ENCODE peak calls at places on chromosomes 6 and 20, in five cellular contexts. V is astrocyte, U is cardiac fibroblast, N is choroid plexus epithelial cell, B is GM12865. H is an unnamed sample.

GRCh38 chr20:50569864-50570836 is 60.0 kb downstream of the PTPN1 start:
- DNase-seq in B (peak), N (peak), V (peak), U (peak), H (no peak)

GRCh38 chr6:51019785-51020184 is 201.1 kb downstream of the TFAP2B start:
- DNase-seq in V (no peak), B (no peak), N (no peak), U (no peak), H (no peak)

GRCh38 chr20:7302256-7302655 is 534.8 kb downstream of the BMP2 start:
- DNase-seq in U (no peak), N (no peak), B (no peak), V (no peak), H (no peak)

GRCh38 chr6:169885831-169886230 is 134.4 kb downstream of the ERMARD start:
- DNase-seq in U (no peak), B (no peak), N (no peak), V (no peak), H (no peak)

GRCh38 chr6:169831450-169832246 is 80.2 kb downstream of the ERMARD start:
- DNase-seq in U (peak), B (peak), N (peak), V (peak), H (peak)

GRCh38 chr20:61705909-61706308 is 359.8 kb downstream of the TAF4 start:
- DNase-seq in B (no peak), N (no peak), V (no peak), U (no peak), H (no peak)

GRCh38 chr6:37793067-37793466 is 26.5 kb upstream of the ZFAND3 start:
- DNase-seq in U (peak), N (no peak), V (no peak), B (no peak), H (no peak)

GRCh38 chr20:42483694-42484303 is 705.9 kb downstream of the PTPRT start:
- DNase-seq in N (no peak), V (no peak), U (no peak), B (peak), H (peak)

GRCh38 chr20:7728373-7728772 is 211.9 kb downstream of the HAO1 start:
- DNase-seq in V (peak), N (no peak), B (no peak), U (peak), H (no peak)

GRCh38 chr6:138004423-138005287 is 102.6 kb downstream of the PERP start:
- DNase-seq in N (peak), U (peak), V (no peak), B (peak), H (peak)

GRCh38 chr20:61437280-61438206 is 185.5 kb downstream of the CDH4 start:
- DNase-seq in B (no peak), V (peak), U (peak), N (peak), H (no peak)

GRCh38 chr6:118584906-118585305 is 36.8 kb downstream of the PLN start:
- DNase-seq in U (no peak), B (no peak), V (no peak), N (no peak), H (no peak)

GRCh38 chr6:73565767-73566485 is 45.1 kb upstream of the EEF1A1 start:
- DNase-seq in U (peak), B (no peak), V (peak), N (peak), H (no peak)

GRCh38 chr6:28953039-28953872 is 29.5 kb upstream of the TRIM27 start:
- DNase-seq in U (peak), N (peak), V (peak), B (peak), H (peak)

GRCh38 chr20:33664762-33665144 is 2.0 kb upstream of the ACTL10 start:
- DNase-seq in B (no peak), N (no peak), U (no peak), V (no peak), H (no peak)

GRCh38 chr20:1841554-1842140 is 53.6 kb upstream of the SIRPA start:
- DNase-seq in V (no peak), U (no peak), B (no peak), N (no peak), H (no peak)

GRCh38 chr20:47574616-47575401 is 73.1 kb downstream of the NCOA3 start:
- DNase-seq in N (peak), B (peak), U (peak), V (no peak), H (no peak)

GRCh38 chr6:166678426-166678825 is 51.4 kb upstream of the RPS6KA2 start:
- DNase-seq in B (no peak), U (peak), N (peak), V (peak), H (peak)

GRCh38 chr6:73394577-73395354 is at the start of gene DDX43:
- DNase-seq in N (peak), B (peak), U (peak), V (peak), H (no peak)

GRCh38 chr6:25971187-25971811 is 8.7 kb downstream of the TRIM38 start:
- DNase-seq in B (no peak), N (peak), V (peak), U (peak), H (peak)

DNA sequence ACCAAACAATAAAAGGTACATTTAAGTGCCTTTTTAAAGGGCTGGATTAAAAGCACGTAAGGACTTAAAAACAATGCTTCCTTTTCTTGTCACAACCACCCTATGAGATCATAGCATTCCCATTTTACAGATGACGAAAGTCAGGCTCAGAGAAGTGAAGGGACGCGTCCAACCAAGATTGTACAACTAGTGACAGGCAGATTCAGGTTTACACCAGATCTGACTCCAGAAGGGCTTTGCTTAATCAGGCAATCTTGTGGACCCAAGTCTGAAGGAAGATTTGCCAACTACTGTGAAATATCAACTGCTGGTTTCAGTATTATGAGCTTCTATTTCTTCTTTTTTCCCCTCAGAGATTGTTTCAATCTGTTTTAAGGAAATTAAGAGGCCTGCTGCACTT is 876 bp downstream of the ENPP4 start:
- DNase-seq in V (no peak), U (no peak), B (peak), N (no peak), H (no peak)
- H3K4me3 ChIP-seq in V (no peak), U (no peak), B (peak), N (no peak), H (peak)

DNA sequence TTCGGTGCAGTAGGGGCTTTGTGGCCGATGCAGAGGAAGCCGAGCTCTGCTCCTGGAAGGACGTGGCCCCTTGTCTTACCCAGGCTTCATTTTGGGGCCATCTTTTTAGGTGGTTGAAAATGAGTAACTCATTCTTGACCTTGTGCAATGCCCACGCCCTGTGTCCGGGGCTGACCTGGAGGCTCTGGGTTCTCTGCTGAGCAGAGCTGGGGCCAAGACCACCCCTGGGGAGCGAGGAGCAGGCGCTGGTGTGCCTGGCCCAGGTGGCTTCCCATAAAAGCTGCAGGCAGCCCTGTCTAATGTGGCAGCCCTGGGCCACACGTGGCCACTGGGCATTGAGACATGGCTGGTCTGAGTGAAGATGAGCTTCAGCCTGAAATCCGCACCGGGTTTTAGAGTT is 25.7 kb downstream of the NTSR1 start:
- DNase-seq in U (no peak), V (no peak), N (no peak), B (no peak), H (no peak)
- H3K4me3 ChIP-seq in U (no peak), V (no peak), N (no peak), B (no peak), H (no peak)

GRCh38 chr20:48733296-48733790 is 94.5 kb downstream of the PREX1 start:
- DNase-seq in U (peak), V (peak), N (peak), B (no peak), H (no peak)

GRCh38 chr20:48736231-48736630 is 91.6 kb downstream of the PREX1 start:
- DNase-seq in V (peak), U (no peak), B (no peak), N (no peak), H (no peak)

GRCh38 chr20:48734104-48734749 is 93.6 kb downstream of the PREX1 start:
- DNase-seq in B (no peak), N (no peak), V (no peak), U (no peak), H (no peak)

GRCh38 chr20:48736636-48737035 is 91.2 kb downstream of the PREX1 start:
- DNase-seq in N (no peak), U (no peak), V (no peak), B (no peak), H (no peak)

DNA sequence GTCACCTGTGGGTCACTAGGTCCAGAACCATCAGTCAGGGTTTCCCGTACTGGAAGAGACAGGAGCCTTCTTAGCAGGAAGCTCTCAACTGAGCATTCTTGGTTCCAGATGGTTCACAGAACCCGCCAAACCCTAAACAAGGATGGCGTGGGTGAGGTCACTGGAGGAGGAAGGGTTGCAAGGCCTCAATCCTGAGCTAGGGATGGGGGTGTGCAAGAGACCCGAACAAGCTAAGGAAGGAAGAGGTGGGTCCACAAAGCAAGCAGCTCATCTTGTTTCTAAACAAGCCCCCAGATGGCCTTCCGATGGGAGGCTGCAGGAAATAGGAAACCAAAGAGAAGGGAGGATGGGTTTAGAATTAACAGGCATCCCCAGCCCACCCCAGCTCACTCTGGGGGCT is 92.7 kb downstream of the PREX1 start:
- DNase-seq in V (no peak), U (no peak), B (no peak), N (no peak), H (no peak)
- H3K4me3 ChIP-seq in V (no peak), U (no peak), B (no peak), N (no peak), H (no peak)

DNA sequence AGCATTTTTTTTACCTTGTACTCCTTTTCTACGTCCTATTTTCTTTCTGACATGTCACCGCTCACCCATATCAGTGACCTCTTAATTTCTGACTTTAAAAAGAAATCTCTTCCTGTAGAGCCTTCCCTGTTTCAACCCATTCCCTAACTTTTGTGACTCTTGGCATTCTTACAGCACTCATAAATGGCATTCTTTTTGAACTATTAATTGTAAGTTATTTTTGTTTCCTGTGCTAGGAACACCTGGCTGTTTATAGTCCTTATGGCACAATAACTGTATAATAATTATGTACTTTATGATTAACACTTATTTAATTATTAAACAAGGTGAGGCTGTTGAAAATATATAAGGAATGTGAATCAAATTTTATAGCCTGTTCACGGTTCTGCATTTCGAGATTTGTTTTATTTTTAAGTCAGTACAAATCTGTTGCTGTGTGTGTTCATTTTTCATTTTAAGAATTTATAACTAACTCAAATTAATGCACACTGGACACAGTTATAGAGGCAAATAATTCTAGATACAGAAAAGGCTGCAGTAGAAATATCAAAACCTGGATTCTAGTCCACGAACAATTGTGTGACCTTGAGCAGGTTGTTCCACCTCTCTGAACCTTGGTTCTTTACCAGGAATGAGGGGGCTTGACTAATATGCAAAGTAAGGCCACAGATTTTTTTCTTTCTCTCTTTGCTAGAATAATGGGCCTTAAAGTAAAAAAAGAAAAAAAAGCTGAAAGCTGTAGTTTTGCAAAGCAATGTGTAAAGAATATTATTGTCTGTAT is 1.5 kb downstream of the KIZ start:
- DNase-seq in N (no peak), U (no peak), V (no peak), B (no peak), H (no peak)
- H3K4me3 ChIP-seq in N (no peak), U (no peak), V (no peak), B (no peak), H (no peak)

GRCh38 chr6:44275749-44276648 is 5.7 kb downstream of the TMEM151B start:
- DNase-seq in U (no peak), V (no peak), B (no peak), N (no peak), H (no peak)
- H3K4me3 ChIP-seq in U (no peak), V (no peak), B (no peak), N (no peak), H (no peak)